ENCODE peak calls at places on chromosomes 4 and X, in six cellular contexts. Z, X, V, S, K and J are unnamed samples.

GRCh38 chr4:112651641-112652040 is 14.7 kb downstream of the LARP7 start:
- DNase-seq in Z (no peak), X (no peak), V (no peak), S (no peak), K (no peak), J (no peak)

GRCh38 chr4:55358668-55359067 is 12.6 kb downstream of the SRD5A3 start:
- DNase-seq in Z (no peak), X (peak; percentile 65), V (peak; percentile 67), S (no peak), K (peak; percentile 92), J (peak; percentile 93)

GRCh38 chr4:80237992-80238391 is 28.5 kb upstream of the FGF5 start:
- DNase-seq in Z (no peak), X (peak; percentile 87), V (peak; percentile 90), S (no peak), K (peak; percentile 94), J (peak; percentile 57)

GRCh38 chr4:55336138-55337034 is 9.7 kb upstream of the SRD5A3 start:
- DNase-seq in Z (no peak), X (no peak), V (no peak), S (no peak), K (no peak), J (no peak)

GRCh38 chr4:138414202-138414601 is 172.1 kb upstream of the SLC7A11 start:
- DNase-seq in Z (no peak), X (no peak), V (no peak), S (no peak), K (peak; percentile 22), J (no peak)

GRCh38 chr4:4969298-4969697 is 50.0 kb downstream of the CYTL1 start:
- DNase-seq in Z (no peak), X (no peak), V (no peak), S (no peak), K (peak; percentile 61), J (peak; percentile 12)

GRCh38 chrX:40552768-40553167 is 28.0 kb upstream of the ATP6AP2 start:
- DNase-seq in Z (no peak), X (no peak), V (peak; percentile 27), S (no peak), K (peak; percentile 20), J (peak; percentile 13)

GRCh38 chrX:19514791-19515614 is at the start of gene MAP3K15:
- DNase-seq in Z (peak; percentile 58), X (no peak), V (no peak), S (peak; percentile 80), K (peak; percentile 1), J (peak; percentile 2)

GRCh38 chrX:138708268-138708667 is 3.2 kb downstream of the FGF13 start:
- DNase-seq in Z (peak; percentile 58), X (no peak), V (no peak), S (no peak), K (no peak), J (no peak)

GRCh38 chr4:53671757-53672156 is 80.5 kb upstream of the LNX1 start:
- DNase-seq in Z (peak; percentile 24), X (no peak), V (no peak), S (no peak), K (no peak), J (no peak)

GRCh38 chr4:3285558-3286334 is 7.1 kb upstream of the RGS12 start:
- DNase-seq in Z (no peak), X (no peak), V (peak; percentile 51), S (peak; percentile 85), K (peak; percentile 89), J (peak; percentile 54)

GRCh38 chr4:24211821-24212220 is 322.0 kb upstream of the PPARGC1A start:
- DNase-seq in Z (no peak), X (no peak), V (peak; percentile 33), S (no peak), K (peak; percentile 73), J (no peak)

GRCh38 chrX:77347572-77347971 is 99.6 kb upstream of the FGF16 start:
- DNase-seq in Z (no peak), X (no peak), V (no peak), S (no peak), K (no peak), J (no peak)

GRCh38 chr4:105548483-105548882 is 3.9 kb upstream of the ARHGEF38 start:
- DNase-seq in Z (no peak), X (no peak), V (peak; percentile 20), S (no peak), K (no peak), J (no peak)

GRCh38 chr4:104592894-104593470 is 98.3 kb upstream of the CXXC4 start:
- DNase-seq in Z (no peak), X (no peak), V (peak; percentile 38), S (no peak), K (no peak), J (peak; percentile 79)

GRCh38 chr4:107806196-107806595 is 18.5 kb upstream of the SGMS2 start:
- DNase-seq in Z (no peak), X (no peak), V (no peak), S (no peak), K (no peak), J (peak; percentile 24)

GRCh38 chr4:89356086-89356485 is 48.5 kb upstream of the GPRIN3 start:
- DNase-seq in Z (no peak), X (no peak), V (no peak), S (no peak), K (no peak), J (no peak)

GRCh38 chr4:22045051-22045450 is 96.5 kb upstream of the KCNIP4 start:
- DNase-seq in Z (no peak), X (no peak), V (no peak), S (no peak), K (no peak), J (no peak)

GRCh38 chrX:12245650-12246645 is 107.7 kb downstream of the FRMPD4 start:
- DNase-seq in Z (no peak), X (peak; percentile 47), V (peak; percentile 73), S (no peak), K (peak; percentile 93), J (peak; percentile 53)

GRCh38 chr4:158835456-158836369 is 66.9 kb downstream of the FNIP2 start:
- DNase-seq in Z (no peak), X (no peak), V (no peak), S (no peak), K (no peak), J (no peak)

GRCh38 chr4:119040711-119041185 is 94.9 kb upstream of the MYOZ2 start:
- DNase-seq in Z (no peak), X (peak; percentile 79), V (peak; percentile 89), S (no peak), K (peak; percentile 94), J (peak; percentile 86)

GRCh38 chrX:10288400-10288799 is 131.6 kb downstream of the CLCN4 start:
- DNase-seq in Z (no peak), X (no peak), V (peak; percentile 13), S (no peak), K (peak; percentile 2), J (peak; percentile 0)

GRCh38 chr4:71772592-71772991 is 11.3 kb downstream of the GC start:
- DNase-seq in Z (peak; percentile 28), X (no peak), V (no peak), S (no peak), K (no peak), J (no peak)
- TF ChIP-seq CTCF in Z (no peak), X (no peak), V (no peak), S (no peak), K (no peak), J (no peak)

GRCh38 chr4:165330666-165331065 is 3.2 kb downstream of the MSMO1 start:
- DNase-seq in Z (no peak), X (no peak), V (no peak), S (no peak), K (no peak), J (no peak)

GRCh38 chr4:165332502-165332901 is 5.0 kb downstream of the MSMO1 start:
- DNase-seq in Z (no peak), X (no peak), V (no peak), S (no peak), K (no peak), J (no peak)

GRCh38 chr4:165331823-165332222 is 4.4 kb downstream of the MSMO1 start:
- DNase-seq in Z (no peak), X (no peak), V (peak; percentile 6), S (no peak), K (no peak), J (no peak)

GRCh38 chr4:165330071-165330470 is 2.6 kb downstream of the MSMO1 start:
- DNase-seq in Z (no peak), X (no peak), V (no peak), S (no peak), K (no peak), J (no peak)

DNA sequence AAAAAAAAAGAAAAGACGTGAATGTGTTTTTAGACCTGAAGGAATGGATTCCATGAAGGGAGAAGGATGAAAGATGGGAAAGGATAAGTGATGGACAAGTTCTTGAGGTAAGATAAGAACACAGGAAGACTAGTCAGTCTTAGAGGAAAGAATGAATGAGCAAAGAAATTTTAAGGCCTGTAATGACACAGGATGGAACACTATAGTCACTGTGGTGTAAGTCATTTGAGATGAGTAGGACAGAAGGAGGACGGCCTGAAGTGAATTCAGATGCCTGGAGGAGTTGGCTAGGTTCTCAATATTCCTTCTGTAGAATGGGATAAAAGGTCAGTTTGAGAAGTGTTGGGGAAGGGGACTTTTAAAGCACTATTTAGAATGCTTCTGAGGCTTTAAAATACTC is 3.8 kb downstream of the MSMO1 start:
- DNase-seq in Z (no peak), X (no peak), V (no peak), S (no peak), K (no peak), J (no peak)
- H3K4me3 ChIP-seq in Z (peak overlapping the region; percentile 62), X (no peak overlapping the region), V (peak overlapping the region; percentile 28), S (no peak overlapping the region), K (no peak overlapping the region), J (peak overlapping the region; percentile 23)

GRCh38 chr4:100576570-100576969 is 58.7 kb upstream of the EMCN start:
- DNase-seq in Z (no peak), X (no peak), V (no peak), S (no peak), K (no peak), J (no peak)
- TF ChIP-seq CTCF in Z (no peak), X (no peak), V (no peak), S (no peak), K (no peak), J (no peak)

GRCh38 chr4:141575884-141576283 is 60.5 kb upstream of the IL15 start:
- DNase-seq in Z (no peak), X (no peak), V (no peak), S (no peak), K (peak; percentile 65), J (peak; percentile 43)

GRCh38 chr4:141580523-141580922 is 55.9 kb upstream of the IL15 start:
- DNase-seq in Z (no peak), X (no peak), V (no peak), S (no peak), K (no peak), J (peak; percentile 10)

GRCh38 chr4:141573678-141574077 is 62.7 kb upstream of the IL15 start:
- DNase-seq in Z (no peak), X (no peak), V (no peak), S (no peak), K (no peak), J (no peak)

GRCh38 chr4:141571793-141572192 is 64.6 kb upstream of the IL15 start:
- DNase-seq in Z (no peak), X (no peak), V (no peak), S (no peak), K (no peak), J (no peak)

DNA sequence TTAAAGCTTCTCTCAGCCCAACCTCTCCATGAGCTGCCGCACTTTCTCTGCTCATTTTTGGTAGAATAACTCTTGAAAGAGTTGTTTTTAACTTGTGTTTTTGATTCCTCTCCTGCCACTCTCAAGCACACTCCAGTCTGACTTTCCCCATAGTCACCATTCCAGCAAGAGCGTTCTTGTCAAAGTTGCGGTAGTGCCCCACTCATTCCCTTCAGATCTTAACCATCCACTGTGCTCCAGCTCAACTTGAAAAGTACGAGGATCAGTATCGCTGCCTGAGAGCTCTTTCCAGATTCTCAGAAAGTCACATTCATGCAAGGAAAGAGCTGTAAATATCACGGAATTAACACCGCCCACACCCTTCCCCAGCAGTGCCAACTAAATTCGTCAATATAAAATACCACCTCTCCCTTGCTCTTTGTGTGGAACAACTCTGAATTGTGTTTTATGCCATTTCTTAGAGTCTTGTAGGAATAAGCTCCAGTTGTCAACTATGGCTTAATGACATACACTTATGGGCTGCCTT is 59.7 kb upstream of the IL15 start:
- DNase-seq in Z (no peak), X (no peak), V (no peak), S (no peak), K (no peak), J (no peak)
- H3K4me3 ChIP-seq in Z (no peak overlapping the region), X (no peak overlapping the region), V (no peak overlapping the region), S (no peak overlapping the region), K (no peak overlapping the region), J (no peak overlapping the region)